ENCODE peak calls at places on chromosomes 2 and 18, in six cellular contexts. K is T-cell; G is activated T-cell treated with anti-CD3 and anti-CD28 coated beads, Interleukin-2, amount 50 U/mL, for 24 hours; E is uterus; N is Kasumi-1; R is EL. X is an unnamed sample.

GRCh38 chr2:54599914-54600313 is 123.5 kb upstream of the EML6 start:
- DNase-seq in K (no peak), G (no peak), E (peak), N (no peak), R (peak), X (no peak)

GRCh38 chr2:9440058-9440727 is 16.7 kb downstream of the CPSF3 start:
- DNase-seq in K (no peak), G (no peak), E (no peak), N (no peak), R (peak), X (no peak)

GRCh38 chr18:36078751-36079529 is 11.6 kb upstream of the RPRD1A start:
- DNase-seq in K (no peak), G (no peak), E (no peak), N (no peak), R (peak), X (no peak)

GRCh38 chr2:211846031-211846400 is 692.6 kb downstream of the ERBB4 start:
- DNase-seq in K (no peak), G (no peak), E (no peak), N (no peak), R (no peak), X (no peak)

GRCh38 chr2:198309673-198310280 is 505.4 kb downstream of the PLCL1 start:
- DNase-seq in K (peak), G (peak), E (no peak), N (peak), R (peak), X (peak)

GRCh38 chr18:23635283-23636040 is 27.2 kb downstream of the ANKRD29 start:
- DNase-seq in K (no peak), G (no peak), E (no peak), N (no peak), R (no peak), X (no peak)

GRCh38 chr2:223488814-223489213 is 113.3 kb downstream of the SCG2 start:
- DNase-seq in K (no peak), G (no peak), E (peak), N (no peak), R (peak), X (peak)

GRCh38 chr2:154507186-154507585 is 191.3 kb upstream of the KCNJ3 start:
- DNase-seq in K (no peak), G (no peak), E (no peak), N (peak), R (no peak), X (no peak)

GRCh38 chr2:163733301-163733938 is 2.4 kb downstream of the FIGN start:
- DNase-seq in K (no peak), G (no peak), E (no peak), N (no peak), R (no peak), X (no peak)

X was measured in dermis blood vessel endothelial cell.